ENCODE peak calls at places on chromosomes 12 and 14, in ten cellular contexts. One of them, this sample, is unnamed.

GRCh38 chr12:102821149-102821548 is 95.9 kb downstream of the PAH start:
- DNase-seq in activated T-helper 1 cell treated with Interleukin-2 at 50 U/mL for 16 hours: no peak
- DNase-seq in G401: no peak
- DNase-seq in WTC11: no peak
- DNase-seq in stimulated activated naive CD8-positive, alpha-beta T cell treated with anti-CD3 and anti-CD28 coated beads, Interleukin-15, Interleukin-2, amounts not matched to agents 100 U/mL and 50 U/mL, for 24 hours: no peak
- DNase-seq in T-helper 2 cell: no peak
- DNase-seq in endothelial cell: no peak
- DNase-seq in Kasumi-1: no peak
- DNase-seq in stimulated activated CD8-positive, alpha-beta memory T cell treated with anti-CD3 and anti-CD28 coated beads, Interleukin-7, amount 100 ng/mL, for 48 hours: no peak
- DNase-seq in stimulated activated CD4-positive, alpha-beta T cell treated with anti-CD3 and anti-CD28 coated beads, Interleukin-1b, Interleukin-23, amount 100 ng/mL, for 24 hours: no peak
- DNase-seq in this sample: no peak

GRCh38 chr12:51846911-51847829 is 1.3 kb downstream of the FIGNL2 start:
- DNase-seq in WTC11: peak
- DNase-seq in stimulated activated CD8-positive, alpha-beta memory T cell treated with anti-CD3 and anti-CD28 coated beads, Interleukin-7, amount 100 ng/mL, for 48 hours: peak
- DNase-seq in stimulated activated CD4-positive, alpha-beta T cell treated with anti-CD3 and anti-CD28 coated beads, Interleukin-1b, Interleukin-23, amount 100 ng/mL, for 24 hours: peak
- DNase-seq in stimulated activated naive CD8-positive, alpha-beta T cell treated with anti-CD3 and anti-CD28 coated beads, Interleukin-15, Interleukin-2, amounts not matched to agents 100 U/mL and 50 U/mL, for 24 hours: peak
- DNase-seq in endothelial cell: peak
- DNase-seq in Kasumi-1: no peak
- DNase-seq in G401: peak
- DNase-seq in T-helper 2 cell: no peak
- DNase-seq in activated T-helper 1 cell treated with Interleukin-2 at 50 U/mL for 16 hours: peak
- DNase-seq in this sample: peak

GRCh38 chr12:131751335-131751734 is 40.4 kb downstream of the SFSWAP start:
- DNase-seq in stimulated activated naive CD8-positive, alpha-beta T cell treated with anti-CD3 and anti-CD28 coated beads, Interleukin-15, Interleukin-2, amounts not matched to agents 100 U/mL and 50 U/mL, for 24 hours: no peak
- DNase-seq in stimulated activated CD4-positive, alpha-beta T cell treated with anti-CD3 and anti-CD28 coated beads, Interleukin-1b, Interleukin-23, amount 100 ng/mL, for 24 hours: no peak
- DNase-seq in WTC11: no peak
- DNase-seq in Kasumi-1: no peak
- DNase-seq in T-helper 2 cell: no peak
- DNase-seq in stimulated activated CD8-positive, alpha-beta memory T cell treated with anti-CD3 and anti-CD28 coated beads, Interleukin-7, amount 100 ng/mL, for 48 hours: no peak
- DNase-seq in G401: no peak
- DNase-seq in activated T-helper 1 cell treated with Interleukin-2 at 50 U/mL for 16 hours: no peak
- DNase-seq in endothelial cell: no peak
- DNase-seq in this sample: no peak

GRCh38 chr14:101947577-101947903 is 16.8 kb upstream of the DYNC1H1 start:
- DNase-seq in endothelial cell: no peak
- DNase-seq in stimulated activated CD4-positive, alpha-beta T cell treated with anti-CD3 and anti-CD28 coated beads, Interleukin-1b, Interleukin-23, amount 100 ng/mL, for 24 hours: no peak
- DNase-seq in G401: no peak
- DNase-seq in stimulated activated naive CD8-positive, alpha-beta T cell treated with anti-CD3 and anti-CD28 coated beads, Interleukin-15, Interleukin-2, amounts not matched to agents 100 U/mL and 50 U/mL, for 24 hours: peak
- DNase-seq in WTC11: no peak
- DNase-seq in activated T-helper 1 cell treated with Interleukin-2 at 50 U/mL for 16 hours: no peak
- DNase-seq in Kasumi-1: no peak
- DNase-seq in T-helper 2 cell: no peak
- DNase-seq in stimulated activated CD8-positive, alpha-beta memory T cell treated with anti-CD3 and anti-CD28 coated beads, Interleukin-7, amount 100 ng/mL, for 48 hours: no peak
- DNase-seq in this sample: no peak

GRCh38 chr12:123062682-123063426 is 82.4 kb downstream of the ARL6IP4 start:
- DNase-seq in endothelial cell: no peak
- DNase-seq in Kasumi-1: peak
- DNase-seq in G401: peak
- DNase-seq in activated T-helper 1 cell treated with Interleukin-2 at 50 U/mL for 16 hours: no peak
- DNase-seq in WTC11: no peak
- DNase-seq in stimulated activated naive CD8-positive, alpha-beta T cell treated with anti-CD3 and anti-CD28 coated beads, Interleukin-15, Interleukin-2, amounts not matched to agents 100 U/mL and 50 U/mL, for 24 hours: no peak
- DNase-seq in stimulated activated CD4-positive, alpha-beta T cell treated with anti-CD3 and anti-CD28 coated beads, Interleukin-1b, Interleukin-23, amount 100 ng/mL, for 24 hours: no peak
- DNase-seq in stimulated activated CD8-positive, alpha-beta memory T cell treated with anti-CD3 and anti-CD28 coated beads, Interleukin-7, amount 100 ng/mL, for 48 hours: no peak
- DNase-seq in T-helper 2 cell: no peak
- DNase-seq in this sample: no peak

GRCh38 chr12:118651487-118651886 is 275.1 kb downstream of the SUDS3 start:
- DNase-seq in stimulated activated naive CD8-positive, alpha-beta T cell treated with anti-CD3 and anti-CD28 coated beads, Interleukin-15, Interleukin-2, amounts not matched to agents 100 U/mL and 50 U/mL, for 24 hours: no peak
- DNase-seq in stimulated activated CD8-positive, alpha-beta memory T cell treated with anti-CD3 and anti-CD28 coated beads, Interleukin-7, amount 100 ng/mL, for 48 hours: no peak
- DNase-seq in G401: no peak
- DNase-seq in stimulated activated CD4-positive, alpha-beta T cell treated with anti-CD3 and anti-CD28 coated beads, Interleukin-1b, Interleukin-23, amount 100 ng/mL, for 24 hours: no peak
- DNase-seq in endothelial cell: no peak
- DNase-seq in T-helper 2 cell: no peak
- DNase-seq in activated T-helper 1 cell treated with Interleukin-2 at 50 U/mL for 16 hours: no peak
- DNase-seq in WTC11: no peak
- DNase-seq in Kasumi-1: no peak
- DNase-seq in this sample: no peak

GRCh38 chr14:51908086-51908485 is 47.7 kb downstream of the GNG2 start:
- DNase-seq in Kasumi-1: no peak
- DNase-seq in T-helper 2 cell: no peak
- DNase-seq in activated T-helper 1 cell treated with Interleukin-2 at 50 U/mL for 16 hours: no peak
- DNase-seq in G401: no peak
- DNase-seq in stimulated activated naive CD8-positive, alpha-beta T cell treated with anti-CD3 and anti-CD28 coated beads, Interleukin-15, Interleukin-2, amounts not matched to agents 100 U/mL and 50 U/mL, for 24 hours: no peak
- DNase-seq in WTC11: no peak
- DNase-seq in stimulated activated CD8-positive, alpha-beta memory T cell treated with anti-CD3 and anti-CD28 coated beads, Interleukin-7, amount 100 ng/mL, for 48 hours: no peak
- DNase-seq in endothelial cell: no peak
- DNase-seq in stimulated activated CD4-positive, alpha-beta T cell treated with anti-CD3 and anti-CD28 coated beads, Interleukin-1b, Interleukin-23, amount 100 ng/mL, for 24 hours: no peak
- DNase-seq in this sample: no peak

GRCh38 chr12:40292788-40293429 is 68.1 kb downstream of the LRRK2 start:
- DNase-seq in stimulated activated CD8-positive, alpha-beta memory T cell treated with anti-CD3 and anti-CD28 coated beads, Interleukin-7, amount 100 ng/mL, for 48 hours: no peak
- DNase-seq in stimulated activated CD4-positive, alpha-beta T cell treated with anti-CD3 and anti-CD28 coated beads, Interleukin-1b, Interleukin-23, amount 100 ng/mL, for 24 hours: no peak
- DNase-seq in Kasumi-1: no peak
- DNase-seq in activated T-helper 1 cell treated with Interleukin-2 at 50 U/mL for 16 hours: no peak
- DNase-seq in T-helper 2 cell: no peak
- DNase-seq in stimulated activated naive CD8-positive, alpha-beta T cell treated with anti-CD3 and anti-CD28 coated beads, Interleukin-15, Interleukin-2, amounts not matched to agents 100 U/mL and 50 U/mL, for 24 hours: no peak
- DNase-seq in WTC11: no peak
- DNase-seq in G401: no peak
- DNase-seq in endothelial cell: no peak
- DNase-seq in this sample: no peak

GRCh38 chr14:104206281-104206904 is 68.0 kb downstream of the KIF26A start:
- DNase-seq in G401: no peak
- DNase-seq in Kasumi-1: no peak
- DNase-seq in WTC11: no peak
- DNase-seq in stimulated activated CD8-positive, alpha-beta memory T cell treated with anti-CD3 and anti-CD28 coated beads, Interleukin-7, amount 100 ng/mL, for 48 hours: no peak
- DNase-seq in stimulated activated CD4-positive, alpha-beta T cell treated with anti-CD3 and anti-CD28 coated beads, Interleukin-1b, Interleukin-23, amount 100 ng/mL, for 24 hours: no peak
- DNase-seq in T-helper 2 cell: no peak
- DNase-seq in activated T-helper 1 cell treated with Interleukin-2 at 50 U/mL for 16 hours: no peak
- DNase-seq in endothelial cell: no peak
- DNase-seq in stimulated activated naive CD8-positive, alpha-beta T cell treated with anti-CD3 and anti-CD28 coated beads, Interleukin-15, Interleukin-2, amounts not matched to agents 100 U/mL and 50 U/mL, for 24 hours: no peak
- DNase-seq in this sample: no peak

GRCh38 chr12:104057771-104058197 is 6.5 kb upstream of the HCFC2 start:
- DNase-seq in stimulated activated CD4-positive, alpha-beta T cell treated with anti-CD3 and anti-CD28 coated beads, Interleukin-1b, Interleukin-23, amount 100 ng/mL, for 24 hours: no peak
- DNase-seq in T-helper 2 cell: no peak
- DNase-seq in G401: peak
- DNase-seq in stimulated activated CD8-positive, alpha-beta memory T cell treated with anti-CD3 and anti-CD28 coated beads, Interleukin-7, amount 100 ng/mL, for 48 hours: no peak
- DNase-seq in Kasumi-1: peak
- DNase-seq in WTC11: no peak
- DNase-seq in endothelial cell: no peak
- DNase-seq in activated T-helper 1 cell treated with Interleukin-2 at 50 U/mL for 16 hours: no peak
- DNase-seq in stimulated activated naive CD8-positive, alpha-beta T cell treated with anti-CD3 and anti-CD28 coated beads, Interleukin-15, Interleukin-2, amounts not matched to agents 100 U/mL and 50 U/mL, for 24 hours: no peak
- DNase-seq in this sample: no peak

GRCh38 chr14:72457641-72458040 is 436.3 kb downstream of the DPF3 start:
- DNase-seq in G401: no peak
- DNase-seq in activated T-helper 1 cell treated with Interleukin-2 at 50 U/mL for 16 hours: no peak
- DNase-seq in endothelial cell: no peak
- DNase-seq in stimulated activated CD8-positive, alpha-beta memory T cell treated with anti-CD3 and anti-CD28 coated beads, Interleukin-7, amount 100 ng/mL, for 48 hours: no peak
- DNase-seq in T-helper 2 cell: no peak
- DNase-seq in stimulated activated CD4-positive, alpha-beta T cell treated with anti-CD3 and anti-CD28 coated beads, Interleukin-1b, Interleukin-23, amount 100 ng/mL, for 24 hours: no peak
- DNase-seq in stimulated activated naive CD8-positive, alpha-beta T cell treated with anti-CD3 and anti-CD28 coated beads, Interleukin-15, Interleukin-2, amounts not matched to agents 100 U/mL and 50 U/mL, for 24 hours: no peak
- DNase-seq in WTC11: no peak
- DNase-seq in Kasumi-1: no peak
- DNase-seq in this sample: no peak

GRCh38 chr14:101845896-101846295 is 84.4 kb downstream of the PPP2R5C start:
- DNase-seq in T-helper 2 cell: no peak
- DNase-seq in endothelial cell: no peak
- DNase-seq in activated T-helper 1 cell treated with Interleukin-2 at 50 U/mL for 16 hours: no peak
- DNase-seq in stimulated activated CD4-positive, alpha-beta T cell treated with anti-CD3 and anti-CD28 coated beads, Interleukin-1b, Interleukin-23, amount 100 ng/mL, for 24 hours: no peak
- DNase-seq in stimulated activated naive CD8-positive, alpha-beta T cell treated with anti-CD3 and anti-CD28 coated beads, Interleukin-15, Interleukin-2, amounts not matched to agents 100 U/mL and 50 U/mL, for 24 hours: no peak
- DNase-seq in Kasumi-1: no peak
- DNase-seq in G401: peak
- DNase-seq in WTC11: no peak
- DNase-seq in stimulated activated CD8-positive, alpha-beta memory T cell treated with anti-CD3 and anti-CD28 coated beads, Interleukin-7, amount 100 ng/mL, for 48 hours: no peak
- DNase-seq in this sample: no peak

GRCh38 chr12:92261071-92261470 is 115.4 kb upstream of the BTG1 start:
- DNase-seq in WTC11: no peak
- DNase-seq in stimulated activated CD8-positive, alpha-beta memory T cell treated with anti-CD3 and anti-CD28 coated beads, Interleukin-7, amount 100 ng/mL, for 48 hours: no peak
- DNase-seq in stimulated activated naive CD8-positive, alpha-beta T cell treated with anti-CD3 and anti-CD28 coated beads, Interleukin-15, Interleukin-2, amounts not matched to agents 100 U/mL and 50 U/mL, for 24 hours: no peak
- DNase-seq in stimulated activated CD4-positive, alpha-beta T cell treated with anti-CD3 and anti-CD28 coated beads, Interleukin-1b, Interleukin-23, amount 100 ng/mL, for 24 hours: no peak
- DNase-seq in endothelial cell: no peak
- DNase-seq in G401: no peak
- DNase-seq in activated T-helper 1 cell treated with Interleukin-2 at 50 U/mL for 16 hours: no peak
- DNase-seq in T-helper 2 cell: no peak
- DNase-seq in Kasumi-1: no peak
- DNase-seq in this sample: no peak

GRCh38 chr12:28122756-28123155 is 67.5 kb upstream of the CCDC91 start:
- DNase-seq in Kasumi-1: no peak
- DNase-seq in stimulated activated CD8-positive, alpha-beta memory T cell treated with anti-CD3 and anti-CD28 coated beads, Interleukin-7, amount 100 ng/mL, for 48 hours: no peak
- DNase-seq in stimulated activated naive CD8-positive, alpha-beta T cell treated with anti-CD3 and anti-CD28 coated beads, Interleukin-15, Interleukin-2, amounts not matched to agents 100 U/mL and 50 U/mL, for 24 hours: no peak
- DNase-seq in activated T-helper 1 cell treated with Interleukin-2 at 50 U/mL for 16 hours: no peak
- DNase-seq in endothelial cell: no peak
- DNase-seq in T-helper 2 cell: no peak
- DNase-seq in G401: no peak
- DNase-seq in WTC11: no peak
- DNase-seq in stimulated activated CD4-positive, alpha-beta T cell treated with anti-CD3 and anti-CD28 coated beads, Interleukin-1b, Interleukin-23, amount 100 ng/mL, for 24 hours: no peak
- DNase-seq in this sample: no peak

GRCh38 chr14:95784137-95784536 is 70.2 kb upstream of the TCL1A start:
- DNase-seq in endothelial cell: peak
- DNase-seq in Kasumi-1: peak
- DNase-seq in activated T-helper 1 cell treated with Interleukin-2 at 50 U/mL for 16 hours: no peak
- DNase-seq in T-helper 2 cell: no peak
- DNase-seq in WTC11: peak
- DNase-seq in stimulated activated CD8-positive, alpha-beta memory T cell treated with anti-CD3 and anti-CD28 coated beads, Interleukin-7, amount 100 ng/mL, for 48 hours: no peak
- DNase-seq in stimulated activated CD4-positive, alpha-beta T cell treated with anti-CD3 and anti-CD28 coated beads, Interleukin-1b, Interleukin-23, amount 100 ng/mL, for 24 hours: no peak
- DNase-seq in stimulated activated naive CD8-positive, alpha-beta T cell treated with anti-CD3 and anti-CD28 coated beads, Interleukin-15, Interleukin-2, amounts not matched to agents 100 U/mL and 50 U/mL, for 24 hours: no peak
- DNase-seq in G401: no peak
- DNase-seq in this sample: no peak

GRCh38 chr14:32313977-32314376 is 15.1 kb upstream of the AKAP6 start:
- DNase-seq in Kasumi-1: no peak
- DNase-seq in WTC11: no peak
- DNase-seq in stimulated activated CD8-positive, alpha-beta memory T cell treated with anti-CD3 and anti-CD28 coated beads, Interleukin-7, amount 100 ng/mL, for 48 hours: no peak
- DNase-seq in stimulated activated CD4-positive, alpha-beta T cell treated with anti-CD3 and anti-CD28 coated beads, Interleukin-1b, Interleukin-23, amount 100 ng/mL, for 24 hours: no peak
- DNase-seq in T-helper 2 cell: no peak
- DNase-seq in G401: no peak
- DNase-seq in endothelial cell: no peak
- DNase-seq in activated T-helper 1 cell treated with Interleukin-2 at 50 U/mL for 16 hours: no peak
- DNase-seq in stimulated activated naive CD8-positive, alpha-beta T cell treated with anti-CD3 and anti-CD28 coated beads, Interleukin-15, Interleukin-2, amounts not matched to agents 100 U/mL and 50 U/mL, for 24 hours: no peak
- DNase-seq in this sample: no peak

GRCh38 chr14:54877015-54877702 is 25.5 kb downstream of the GCH1 start:
- DNase-seq in endothelial cell: no peak
- DNase-seq in Kasumi-1: no peak
- DNase-seq in WTC11: no peak
- DNase-seq in stimulated activated CD8-positive, alpha-beta memory T cell treated with anti-CD3 and anti-CD28 coated beads, Interleukin-7, amount 100 ng/mL, for 48 hours: no peak
- DNase-seq in stimulated activated CD4-positive, alpha-beta T cell treated with anti-CD3 and anti-CD28 coated beads, Interleukin-1b, Interleukin-23, amount 100 ng/mL, for 24 hours: no peak
- DNase-seq in activated T-helper 1 cell treated with Interleukin-2 at 50 U/mL for 16 hours: no peak
- DNase-seq in T-helper 2 cell: no peak
- DNase-seq in G401: no peak
- DNase-seq in stimulated activated naive CD8-positive, alpha-beta T cell treated with anti-CD3 and anti-CD28 coated beads, Interleukin-15, Interleukin-2, amounts not matched to agents 100 U/mL and 50 U/mL, for 24 hours: no peak
- DNase-seq in this sample: no peak

GRCh38 chr12:92107621-92108131 is 38.0 kb downstream of the BTG1 start:
- DNase-seq in activated T-helper 1 cell treated with Interleukin-2 at 50 U/mL for 16 hours: no peak
- DNase-seq in Kasumi-1: no peak
- DNase-seq in endothelial cell: no peak
- DNase-seq in G401: peak
- DNase-seq in stimulated activated CD4-positive, alpha-beta T cell treated with anti-CD3 and anti-CD28 coated beads, Interleukin-1b, Interleukin-23, amount 100 ng/mL, for 24 hours: no peak
- DNase-seq in stimulated activated CD8-positive, alpha-beta memory T cell treated with anti-CD3 and anti-CD28 coated beads, Interleukin-7, amount 100 ng/mL, for 48 hours: no peak
- DNase-seq in T-helper 2 cell: no peak
- DNase-seq in WTC11: peak
- DNase-seq in stimulated activated naive CD8-positive, alpha-beta T cell treated with anti-CD3 and anti-CD28 coated beads, Interleukin-15, Interleukin-2, amounts not matched to agents 100 U/mL and 50 U/mL, for 24 hours: no peak
- DNase-seq in this sample: no peak

GRCh38 chr14:73026243-73026844 is 562 bp downstream of the ZFYVE1 start:
- DNase-seq in activated T-helper 1 cell treated with Interleukin-2 at 50 U/mL for 16 hours: no peak
- DNase-seq in stimulated activated CD4-positive, alpha-beta T cell treated with anti-CD3 and anti-CD28 coated beads, Interleukin-1b, Interleukin-23, amount 100 ng/mL, for 24 hours: no peak
- DNase-seq in T-helper 2 cell: no peak
- DNase-seq in stimulated activated CD8-positive, alpha-beta memory T cell treated with anti-CD3 and anti-CD28 coated beads, Interleukin-7, amount 100 ng/mL, for 48 hours: no peak
- DNase-seq in endothelial cell: no peak
- DNase-seq in Kasumi-1: no peak
- DNase-seq in WTC11: no peak
- DNase-seq in stimulated activated naive CD8-positive, alpha-beta T cell treated with anti-CD3 and anti-CD28 coated beads, Interleukin-15, Interleukin-2, amounts not matched to agents 100 U/mL and 50 U/mL, for 24 hours: no peak
- DNase-seq in G401: no peak
- DNase-seq in this sample: no peak

GRCh38 chr14:57578427-57579220 is 85.0 kb upstream of the CCDC198 start:
- DNase-seq in G401: no peak
- DNase-seq in stimulated activated CD8-positive, alpha-beta memory T cell treated with anti-CD3 and anti-CD28 coated beads, Interleukin-7, amount 100 ng/mL, for 48 hours: no peak
- DNase-seq in T-helper 2 cell: no peak
- DNase-seq in WTC11: no peak
- DNase-seq in stimulated activated CD4-positive, alpha-beta T cell treated with anti-CD3 and anti-CD28 coated beads, Interleukin-1b, Interleukin-23, amount 100 ng/mL, for 24 hours: no peak
- DNase-seq in activated T-helper 1 cell treated with Interleukin-2 at 50 U/mL for 16 hours: no peak
- DNase-seq in Kasumi-1: no peak
- DNase-seq in stimulated activated naive CD8-positive, alpha-beta T cell treated with anti-CD3 and anti-CD28 coated beads, Interleukin-15, Interleukin-2, amounts not matched to agents 100 U/mL and 50 U/mL, for 24 hours: no peak
- DNase-seq in endothelial cell: no peak
- DNase-seq in this sample: no peak

GRCh38 chr12:97642906-97643305 is 180.3 kb downstream of the RMST start:
- DNase-seq in G401: no peak
- DNase-seq in endothelial cell: no peak
- DNase-seq in stimulated activated CD8-positive, alpha-beta memory T cell treated with anti-CD3 and anti-CD28 coated beads, Interleukin-7, amount 100 ng/mL, for 48 hours: no peak
- DNase-seq in stimulated activated naive CD8-positive, alpha-beta T cell treated with anti-CD3 and anti-CD28 coated beads, Interleukin-15, Interleukin-2, amounts not matched to agents 100 U/mL and 50 U/mL, for 24 hours: no peak
- DNase-seq in stimulated activated CD4-positive, alpha-beta T cell treated with anti-CD3 and anti-CD28 coated beads, Interleukin-1b, Interleukin-23, amount 100 ng/mL, for 24 hours: no peak
- DNase-seq in activated T-helper 1 cell treated with Interleukin-2 at 50 U/mL for 16 hours: no peak
- DNase-seq in WTC11: no peak
- DNase-seq in Kasumi-1: no peak
- DNase-seq in T-helper 2 cell: no peak
- DNase-seq in this sample: no peak

GRCh38 chr12:49208661-49209060 is 19.8 kb upstream of the TUBA1A start:
- DNase-seq in activated T-helper 1 cell treated with Interleukin-2 at 50 U/mL for 16 hours: no peak
- DNase-seq in WTC11: no peak
- DNase-seq in endothelial cell: no peak
- DNase-seq in stimulated activated CD4-positive, alpha-beta T cell treated with anti-CD3 and anti-CD28 coated beads, Interleukin-1b, Interleukin-23, amount 100 ng/mL, for 24 hours: no peak
- DNase-seq in stimulated activated naive CD8-positive, alpha-beta T cell treated with anti-CD3 and anti-CD28 coated beads, Interleukin-15, Interleukin-2, amounts not matched to agents 100 U/mL and 50 U/mL, for 24 hours: no peak
- DNase-seq in G401: no peak
- DNase-seq in Kasumi-1: no peak
- DNase-seq in T-helper 2 cell: no peak
- DNase-seq in stimulated activated CD8-positive, alpha-beta memory T cell treated with anti-CD3 and anti-CD28 coated beads, Interleukin-7, amount 100 ng/mL, for 48 hours: no peak
- DNase-seq in this sample: no peak

GRCh38 chr14:104307627-104308401 is 169.4 kb downstream of the KIF26A start:
- DNase-seq in stimulated activated CD4-positive, alpha-beta T cell treated with anti-CD3 and anti-CD28 coated beads, Interleukin-1b, Interleukin-23, amount 100 ng/mL, for 24 hours: no peak
- DNase-seq in stimulated activated naive CD8-positive, alpha-beta T cell treated with anti-CD3 and anti-CD28 coated beads, Interleukin-15, Interleukin-2, amounts not matched to agents 100 U/mL and 50 U/mL, for 24 hours: no peak
- DNase-seq in activated T-helper 1 cell treated with Interleukin-2 at 50 U/mL for 16 hours: no peak
- DNase-seq in Kasumi-1: no peak
- DNase-seq in T-helper 2 cell: no peak
- DNase-seq in WTC11: no peak
- DNase-seq in stimulated activated CD8-positive, alpha-beta memory T cell treated with anti-CD3 and anti-CD28 coated beads, Interleukin-7, amount 100 ng/mL, for 48 hours: no peak
- DNase-seq in G401: no peak
- DNase-seq in endothelial cell: no peak
- DNase-seq in this sample: no peak

GRCh38 chr12:58765076-58765475 is 155.2 kb downstream of the LRIG3 start:
- DNase-seq in endothelial cell: no peak
- DNase-seq in activated T-helper 1 cell treated with Interleukin-2 at 50 U/mL for 16 hours: no peak
- DNase-seq in Kasumi-1: no peak
- DNase-seq in WTC11: no peak
- DNase-seq in stimulated activated CD8-positive, alpha-beta memory T cell treated with anti-CD3 and anti-CD28 coated beads, Interleukin-7, amount 100 ng/mL, for 48 hours: no peak
- DNase-seq in stimulated activated CD4-positive, alpha-beta T cell treated with anti-CD3 and anti-CD28 coated beads, Interleukin-1b, Interleukin-23, amount 100 ng/mL, for 24 hours: no peak
- DNase-seq in T-helper 2 cell: no peak
- DNase-seq in stimulated activated naive CD8-positive, alpha-beta T cell treated with anti-CD3 and anti-CD28 coated beads, Interleukin-15, Interleukin-2, amounts not matched to agents 100 U/mL and 50 U/mL, for 24 hours: no peak
- DNase-seq in G401: no peak
- DNase-seq in this sample: no peak

GRCh38 chr14:83757896-83758295 is 1772.0 kb upstream of the FLRT2 start:
- DNase-seq in G401: no peak
- DNase-seq in endothelial cell: no peak
- DNase-seq in WTC11: no peak
- DNase-seq in Kasumi-1: no peak
- DNase-seq in stimulated activated naive CD8-positive, alpha-beta T cell treated with anti-CD3 and anti-CD28 coated beads, Interleukin-15, Interleukin-2, amounts not matched to agents 100 U/mL and 50 U/mL, for 24 hours: no peak
- DNase-seq in stimulated activated CD8-positive, alpha-beta memory T cell treated with anti-CD3 and anti-CD28 coated beads, Interleukin-7, amount 100 ng/mL, for 48 hours: no peak
- DNase-seq in activated T-helper 1 cell treated with Interleukin-2 at 50 U/mL for 16 hours: no peak
- DNase-seq in stimulated activated CD4-positive, alpha-beta T cell treated with anti-CD3 and anti-CD28 coated beads, Interleukin-1b, Interleukin-23, amount 100 ng/mL, for 24 hours: no peak
- DNase-seq in T-helper 2 cell: no peak
- DNase-seq in this sample: no peak

GRCh38 chr14:23538049-23538718 is 13.4 kb downstream of the ZFHX2 start:
- DNase-seq in WTC11: no peak
- DNase-seq in activated T-helper 1 cell treated with Interleukin-2 at 50 U/mL for 16 hours: no peak
- DNase-seq in endothelial cell: no peak
- DNase-seq in Kasumi-1: no peak
- DNase-seq in T-helper 2 cell: no peak
- DNase-seq in G401: no peak
- DNase-seq in stimulated activated naive CD8-positive, alpha-beta T cell treated with anti-CD3 and anti-CD28 coated beads, Interleukin-15, Interleukin-2, amounts not matched to agents 100 U/mL and 50 U/mL, for 24 hours: no peak
- DNase-seq in stimulated activated CD8-positive, alpha-beta memory T cell treated with anti-CD3 and anti-CD28 coated beads, Interleukin-7, amount 100 ng/mL, for 48 hours: no peak
- DNase-seq in stimulated activated CD4-positive, alpha-beta T cell treated with anti-CD3 and anti-CD28 coated beads, Interleukin-1b, Interleukin-23, amount 100 ng/mL, for 24 hours: no peak
- DNase-seq in this sample: no peak

GRCh38 chr12:48810817-48811453 is 7.4 kb upstream of the CACNB3 start:
- DNase-seq in activated T-helper 1 cell treated with Interleukin-2 at 50 U/mL for 16 hours: no peak
- DNase-seq in stimulated activated naive CD8-positive, alpha-beta T cell treated with anti-CD3 and anti-CD28 coated beads, Interleukin-15, Interleukin-2, amounts not matched to agents 100 U/mL and 50 U/mL, for 24 hours: no peak
- DNase-seq in WTC11: no peak
- DNase-seq in stimulated activated CD8-positive, alpha-beta memory T cell treated with anti-CD3 and anti-CD28 coated beads, Interleukin-7, amount 100 ng/mL, for 48 hours: no peak
- DNase-seq in endothelial cell: no peak
- DNase-seq in Kasumi-1: no peak
- DNase-seq in T-helper 2 cell: no peak
- DNase-seq in stimulated activated CD4-positive, alpha-beta T cell treated with anti-CD3 and anti-CD28 coated beads, Interleukin-1b, Interleukin-23, amount 100 ng/mL, for 24 hours: no peak
- DNase-seq in G401: no peak
- DNase-seq in this sample: no peak

GRCh38 chr12:81712536-81712935 is 46.6 kb downstream of the PPFIA2 start:
- DNase-seq in T-helper 2 cell: no peak
- DNase-seq in stimulated activated CD4-positive, alpha-beta T cell treated with anti-CD3 and anti-CD28 coated beads, Interleukin-1b, Interleukin-23, amount 100 ng/mL, for 24 hours: no peak
- DNase-seq in Kasumi-1: no peak
- DNase-seq in endothelial cell: no peak
- DNase-seq in stimulated activated CD8-positive, alpha-beta memory T cell treated with anti-CD3 and anti-CD28 coated beads, Interleukin-7, amount 100 ng/mL, for 48 hours: no peak
- DNase-seq in activated T-helper 1 cell treated with Interleukin-2 at 50 U/mL for 16 hours: no peak
- DNase-seq in stimulated activated naive CD8-positive, alpha-beta T cell treated with anti-CD3 and anti-CD28 coated beads, Interleukin-15, Interleukin-2, amounts not matched to agents 100 U/mL and 50 U/mL, for 24 hours: no peak
- DNase-seq in WTC11: no peak
- DNase-seq in G401: no peak
- DNase-seq in this sample: no peak

This sample was measured in effector CD8-positive, alpha-beta T cell.